ENCODE peak calls at places on chromosomes 2 and 18, in four cellular contexts. B is IMR-90; P is CD8-positive, alpha-beta memory T cell; T is lung. A is an unnamed sample.

GRCh38 chr2:55063226-55063625 is 13.0 kb upstream of the RTN4 start:
- DNase-seq in P (no peak), B (no peak), T (no peak), A (no peak)

GRCh38 chr2:5373200-5373599 is 319.0 kb upstream of the SOX11 start:
- DNase-seq in B (no peak), T (no peak), P (no peak), A (no peak)

GRCh38 chr2:20868377-20868776 is 45.5 kb upstream of the LDAH start:
- DNase-seq in T (no peak), P (no peak), B (no peak), A (no peak)

GRCh38 chr18:79512461-79513380 is 117.0 kb downstream of the NFATC1 start:
- DNase-seq in T (no peak), B (no peak), P (no peak), A (no peak)

GRCh38 chr2:17830053-17831034 is 14.1 kb downstream of the MSGN1 start:
- DNase-seq in T (peak), P (no peak), B (peak), A (peak)

GRCh38 chr2:152304845-152305244 is 30.1 kb upstream of the FMNL2 start:
- DNase-seq in P (no peak), B (no peak), T (no peak), A (no peak)

GRCh38 chr2:70959271-70959761 is 19.1 kb upstream of the ANKRD53 start:
- DNase-seq in P (no peak), B (no peak), T (peak), A (no peak)

GRCh38 chr18:51655327-51655698 is 457.8 kb upstream of the MEX3C start:
- DNase-seq in B (no peak), T (no peak), P (no peak), A (no peak)

GRCh38 chr2:949894-950626 is 589 bp upstream of the SNTG2 start:
- DNase-seq in B (no peak), T (no peak), P (no peak), A (no peak)

GRCh38 chr2:174951746-174952145 is 53.4 kb downstream of the CHN1 start:
- DNase-seq in T (no peak), B (peak), P (no peak), A (no peak)

GRCh38 chr2:197034292-197034691 is 107.8 kb upstream of the PGAP1 start:
- DNase-seq in P (no peak), B (no peak), T (no peak), A (no peak)

GRCh38 chr2:33616873-33617272 is 17.8 kb upstream of the FAM98A start:
- DNase-seq in P (no peak), B (peak), T (no peak), A (no peak)

GRCh38 chr18:41372266-41372665 is 582.8 kb upstream of the PIK3C3 start:
- DNase-seq in P (no peak), B (no peak), T (no peak), A (no peak)

GRCh38 chr18:8252371-8252770 is 356.9 kb upstream of the RAB12 start:
- DNase-seq in P (no peak), B (peak), T (no peak), A (no peak)

GRCh38 chr2:101290711-101291110 is 17.8 kb downstream of the RNF149 start:
- DNase-seq in P (no peak), T (no peak), B (no peak), A (no peak)

GRCh38 chr2:209277444-209277843 is 146.4 kb upstream of the MAP2 start:
- DNase-seq in P (no peak), B (no peak), T (no peak), A (no peak)

GRCh38 chr2:219230201-219230540 is 565 bp downstream of the ANKZF1 start:
- DNase-seq in T (peak), B (peak), P (peak), A (peak)

GRCh38 chr2:74560591-74560990 is 6.1 kb downstream of the DOK1 start:
- DNase-seq in P (no peak), T (no peak), B (no peak), A (no peak)

GRCh38 chr2:47236503-47237215 is 81.6 kb upstream of the STPG4 start:
- DNase-seq in P (no peak), B (peak), T (no peak), A (no peak)

GRCh38 chr2:77328125-77328524 is 194.1 kb downstream of the LRRTM4 start:
- DNase-seq in P (no peak), T (no peak), B (no peak), A (no peak)

GRCh38 chr2:203811491-203812221 is 55.9 kb upstream of the CTLA4 start:
- DNase-seq in B (peak), T (peak), P (peak), A (peak)

GRCh38 chr2:101754613-101755012 is 57.1 kb downstream of the MAP4K4 start:
- DNase-seq in B (peak), T (no peak), P (no peak), A (no peak)

GRCh38 chr2:25369439-25369838 is 27.7 kb upstream of the DNMT3A start:
- DNase-seq in T (no peak), P (no peak), B (no peak), A (no peak)

GRCh38 chr2:233083782-233084181 is 23.6 kb downstream of the INPP5D start:
- DNase-seq in T (no peak), P (no peak), B (no peak), A (no peak)

GRCh38 chr2:233085037-233085838 is 25.1 kb downstream of the INPP5D start:
- DNase-seq in P (no peak), T (no peak), B (no peak), A (no peak)

GRCh38 chr2:233085839-233086150 is 25.7 kb downstream of the INPP5D start:
- DNase-seq in B (no peak), T (no peak), P (no peak), A (no peak)

GRCh38 chr2:233082934-233083755 is 23.0 kb downstream of the INPP5D start:
- DNase-seq in B (no peak), P (no peak), T (no peak), A (no peak)

GRCh38 chr2:233084488-233084887 is 24.3 kb downstream of the INPP5D start:
- DNase-seq in T (peak), P (peak), B (no peak), A (peak)
- H3K4me3 ChIP-seq in T (no peak), P (peak), B (no peak), A (no peak)

GRCh38 chr18:2223859-2224258 is 347.4 kb downstream of the METTL4 start:
- DNase-seq in B (peak), P (no peak), T (no peak), A (no peak)

GRCh38 chr18:2222270-2223185 is 348.8 kb downstream of the METTL4 start:
- DNase-seq in T (no peak), P (no peak), B (no peak), A (no peak)

GRCh38 chr18:2218101-2218500 is 353.2 kb downstream of the METTL4 start:
- DNase-seq in B (no peak), P (no peak), T (no peak), A (no peak)

GRCh38 chr18:2223394-2223793 is 347.9 kb downstream of the METTL4 start:
- DNase-seq in P (no peak), T (no peak), B (no peak), A (no peak)
- H3K4me3 ChIP-seq in P (no peak), T (no peak), B (no peak), A (peak)

GRCh38 chr2:160493227-160494028 is at the start of gene RBMS1:
- DNase-seq in P (peak), T (peak), B (peak), A (no peak)

GRCh38 chr2:160492401-160493226 is 993 bp downstream of the RBMS1 start:
- DNase-seq in P (peak), B (peak), T (peak), A (peak)

GRCh38 chr2:160490760-160491367 is 2.7 kb downstream of the RBMS1 start:
- DNase-seq in T (no peak), P (no peak), B (no peak), A (no peak)

GRCh38 chr2:160491922-160492371 is 1.7 kb downstream of the RBMS1 start:
- DNase-seq in T (no peak), P (no peak), B (peak), A (no peak)

DNA sequence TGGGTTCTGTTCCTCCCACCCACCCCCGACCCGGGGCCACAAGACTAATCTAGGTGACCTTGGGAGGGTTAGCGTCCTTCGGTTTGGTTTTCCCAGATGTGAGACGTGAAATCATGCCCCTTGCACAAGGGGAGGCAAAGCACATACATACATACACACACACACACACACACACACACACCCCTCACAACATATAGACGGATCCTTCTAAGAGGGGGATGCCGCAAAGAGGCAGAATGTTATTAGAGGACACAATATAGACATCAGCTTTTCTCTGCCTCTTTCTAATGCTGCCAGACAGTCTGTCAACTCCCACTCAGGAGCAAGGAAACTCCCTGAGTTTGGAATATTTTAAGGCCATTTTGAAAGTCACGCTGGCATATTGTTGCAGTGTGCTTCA is 636 bp upstream of the RBMS1 start:
- DNase-seq in B (no peak), T (no peak), P (no peak), A (no peak)
- H3K4me3 ChIP-seq in B (peak), T (peak), P (no peak), A (peak)

DNA sequence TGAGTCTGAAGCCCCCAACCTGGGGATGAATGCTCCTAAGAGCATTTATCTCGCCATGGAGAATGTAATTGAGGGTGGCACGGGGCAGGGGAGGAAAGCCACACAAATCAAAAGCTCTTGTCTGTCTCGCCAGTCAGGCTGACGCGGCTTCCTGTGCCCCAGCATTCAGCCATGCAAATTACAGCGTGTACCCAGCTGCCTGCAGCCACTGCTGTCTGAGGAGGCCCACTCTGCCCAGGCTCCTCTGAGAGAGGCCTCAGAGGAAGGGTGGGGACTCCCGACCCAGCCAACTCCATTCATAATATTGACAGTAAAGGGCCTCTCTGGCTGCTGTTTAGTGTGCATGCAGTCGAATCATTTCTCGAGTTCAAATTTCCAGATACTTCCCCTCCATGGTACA is 22.0 kb downstream of the SMAD7 start:
- DNase-seq in B (peak), P (peak), T (peak), A (no peak)
- H3K4me3 ChIP-seq in B (no peak), P (peak), T (no peak), A (no peak)

GRCh38 chr2:99804969-99805368 is 315.2 kb upstream of the REV1 start:
- DNase-seq in T (no peak), P (no peak), B (peak), A (no peak)
- H3K4me3 ChIP-seq in T (no peak), P (no peak), B (no peak), A (no peak)

DNA sequence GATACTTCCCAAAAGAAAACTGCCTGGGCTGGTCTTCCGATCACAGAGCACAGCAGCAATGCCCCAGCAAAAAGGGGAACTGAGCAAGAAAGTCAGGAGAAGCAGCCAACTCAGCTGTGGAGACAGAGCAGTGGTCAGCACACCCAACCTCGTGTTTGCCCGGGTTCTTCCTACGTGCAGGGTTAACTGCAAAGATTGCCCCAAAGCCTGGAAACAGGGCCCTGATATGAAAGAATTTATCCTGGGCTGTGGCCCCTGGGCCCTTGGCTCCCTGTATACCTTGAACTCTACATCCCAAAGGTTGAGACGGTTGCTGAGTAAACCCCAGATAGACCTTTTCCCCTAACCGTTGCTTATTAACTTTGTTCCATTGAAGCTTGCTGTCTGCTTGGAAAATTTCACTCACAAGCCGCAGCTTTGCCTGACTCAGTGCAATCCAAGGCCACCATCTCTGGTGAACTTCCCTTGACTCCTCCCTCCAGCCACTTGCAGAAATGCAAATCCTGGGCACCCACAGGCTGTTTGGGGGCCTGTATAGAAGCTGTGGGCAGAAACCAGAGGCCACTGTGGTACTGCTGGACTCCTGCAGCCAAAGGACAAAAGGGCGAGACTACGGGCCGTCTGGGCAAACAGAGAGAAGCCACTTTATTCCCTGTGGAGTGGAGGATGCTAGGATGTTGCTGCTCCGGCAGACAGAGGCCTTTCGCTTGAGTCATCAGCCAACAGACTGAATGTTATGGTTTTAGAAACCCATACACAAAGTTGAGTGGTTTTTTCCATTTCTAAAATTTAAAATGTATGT is 18.2 kb downstream of the NRP2 start:
- DNase-seq in T (no peak), B (peak), P (no peak), A (no peak)
- H3K4me3 ChIP-seq in T (no peak), B (no peak), P (no peak), A (no peak)

DNA sequence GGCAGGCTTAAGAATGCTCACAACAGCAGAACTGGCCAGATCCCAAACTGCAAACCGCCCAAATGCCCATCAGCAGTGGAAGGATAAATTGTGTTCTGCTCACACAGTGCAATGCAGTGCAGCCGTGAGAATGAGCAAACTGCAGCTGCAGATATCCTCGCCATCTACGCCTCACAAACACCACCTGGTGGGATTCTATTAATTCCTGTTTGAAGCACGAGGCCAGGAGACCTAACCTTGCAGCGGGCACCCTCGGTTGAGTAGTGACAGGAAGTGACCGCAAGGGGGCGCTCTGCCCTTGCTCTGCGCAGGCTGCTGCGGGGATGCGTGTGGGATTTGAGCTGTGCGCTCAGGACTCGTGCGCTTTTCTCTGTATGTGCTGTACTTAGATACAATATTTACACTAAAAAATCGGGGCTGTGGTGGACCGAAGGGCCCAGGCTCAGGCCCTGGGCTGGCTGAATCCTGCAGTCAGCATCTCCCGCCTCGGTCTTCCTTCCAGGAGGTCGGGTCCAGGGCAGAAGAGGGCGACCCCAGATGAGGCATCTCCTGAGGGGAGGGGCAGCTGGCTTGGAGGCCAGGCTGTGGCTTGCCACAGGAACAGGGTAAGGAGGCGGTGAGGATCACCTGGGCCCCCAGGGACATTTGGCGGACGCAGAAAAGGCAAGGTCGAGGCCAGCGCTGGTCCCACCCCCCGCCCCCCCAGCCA is 19.8 kb upstream of the PDIA6 start:
- DNase-seq in T (peak), P (peak), B (peak), A (peak)
- H3K4me3 ChIP-seq in T (no peak), P (no peak), B (no peak), A (no peak)

DNA sequence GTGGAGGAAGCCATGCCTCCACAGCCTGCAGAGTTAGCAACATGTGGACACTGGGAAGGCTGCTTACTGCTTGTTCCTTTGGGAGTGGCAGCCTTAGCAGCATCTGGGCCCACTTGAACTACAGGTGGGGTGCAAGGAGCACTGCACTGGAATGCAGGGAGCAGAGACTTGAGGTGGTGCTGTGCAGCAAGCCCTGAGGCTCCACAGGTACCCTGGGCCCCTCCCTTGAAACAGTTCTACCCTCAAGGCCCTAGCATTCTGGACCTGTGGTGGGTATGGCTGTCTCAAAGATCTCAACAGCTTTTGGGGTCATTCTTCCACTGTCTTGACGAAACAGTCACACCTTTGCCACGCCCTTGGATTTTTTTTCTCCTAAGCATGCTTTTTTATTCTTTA is 13.5 kb downstream of the UBR3 start:
- DNase-seq in P (no peak), B (no peak), T (no peak), A (no peak)
- H3K4me3 ChIP-seq in P (no peak), B (no peak), T (no peak), A (no peak)